ENCODE peak calls at places on chromosomes 1 and 21, in six cellular contexts. B, Z, D, J, A and G are unnamed samples.

GRCh38 chr1:211713231-211713630 is 37.8 kb upstream of the NEK2 start:
- DNase-seq in A (no peak), Z (no peak), B (no peak), D (no peak), J (no peak), G (no peak)

GRCh38 chr1:35808376-35809155 is 750 bp downstream of the AGO4 start:
- DNase-seq in B (no peak), J (no peak), Z (peak), D (no peak), A (peak), G (no peak)

GRCh38 chr1:229027622-229028182 is 243.2 kb upstream of the RAB4A start:
- DNase-seq in Z (no peak), J (no peak), B (peak), D (no peak), A (no peak), G (no peak)

GRCh38 chr1:115975569-115976061 is 698 bp upstream of the SLC22A15 start:
- DNase-seq in J (no peak), D (no peak), B (no peak), Z (no peak), A (no peak), G (no peak)

GRCh38 chr1:185674201-185674600 is 60.0 kb upstream of the HMCN1 start:
- DNase-seq in D (no peak), J (no peak), B (no peak), A (no peak), Z (no peak), G (no peak)

GRCh38 chr1:152501704-152502103 is 8.9 kb upstream of the LCE5A start:
- DNase-seq in A (no peak), J (no peak), B (no peak), D (no peak), Z (no peak), G (no peak)

GRCh38 chr1:201506573-201507567 is at the start of gene CSRP1:
- DNase-seq in B (peak), J (no peak), Z (peak), D (no peak), A (peak), G (no peak)

GRCh38 chr1:43932786-43933385 is 715 bp upstream of the ARTN start:
- DNase-seq in Z (no peak), D (no peak), J (peak), A (no peak), B (peak), G (no peak)

GRCh38 chr1:192521734-192522133 is 53.8 kb upstream of the RGS1 start:
- DNase-seq in A (no peak), D (no peak), J (no peak), B (no peak), Z (no peak), G (no peak)

GRCh38 chr1:57860931-57861600 is 437.2 kb upstream of the DAB1 start:
- DNase-seq in A (no peak), Z (no peak), B (no peak), J (no peak), D (no peak), G (no peak)

GRCh38 chr1:84796201-84796600 is 96.8 kb downstream of the LPAR3 start:
- DNase-seq in D (no peak), B (no peak), J (no peak), Z (no peak), A (no peak), G (no peak)

GRCh38 chr21:42515708-42516502 is 2.3 kb downstream of the SLC37A1 start:
- DNase-seq in Z (no peak), D (no peak), J (peak), A (no peak), B (no peak), G (no peak)

GRCh38 chr1:171715813-171716251 is 26.0 kb downstream of the VAMP4 start:
- DNase-seq in B (peak), D (peak), Z (no peak), A (no peak), J (peak), G (no peak)

GRCh38 chr1:231694081-231694443 is 67.5 kb downstream of the DISC1 start:
- DNase-seq in J (no peak), B (no peak), A (peak), D (no peak), Z (peak), G (no peak)

GRCh38 chr1:55474168-55474786 is 259.1 kb upstream of the USP24 start:
- DNase-seq in D (no peak), J (no peak), B (peak), Z (no peak), A (no peak), G (no peak)

GRCh38 chr1:58739851-58740466 is 40.1 kb upstream of the MYSM1 start:
- DNase-seq in D (no peak), J (peak), Z (no peak), B (peak), A (no peak), G (no peak)

GRCh38 chr1:164188507-164188906 is 370.5 kb upstream of the PBX1 start:
- DNase-seq in A (no peak), D (no peak), B (no peak), J (peak), Z (no peak), G (no peak)

GRCh38 chr1:198754670-198755069 is 115.8 kb downstream of the PTPRC start:
- DNase-seq in B (no peak), Z (no peak), J (no peak), D (no peak), A (no peak), G (no peak)

GRCh38 chr1:58290685-58291372 is 255.7 kb downstream of the OMA1 start:
- DNase-seq in J (peak), B (peak), Z (no peak), D (no peak), A (no peak), G (no peak)

GRCh38 chr1:193083365-193084088 is 21.7 kb downstream of the GLRX2 start:
- DNase-seq in Z (no peak), D (no peak), B (no peak), A (no peak), J (no peak), G (no peak)

GRCh38 chr1:3746784-3747521 is 5.3 kb upstream of the CCDC27 start:
- DNase-seq in B (peak), Z (peak), A (peak), J (peak), D (peak), G (peak)

GRCh38 chr1:99652881-99653281 is 7.0 kb downstream of the PALMD start:
- DNase-seq in D (no peak), B (peak), Z (no peak), A (no peak), J (no peak), G (no peak)

GRCh38 chr1:163197022-163197421 is 5.7 kb downstream of the RGS5 start:
- DNase-seq in Z (no peak), D (no peak), J (no peak), A (no peak), B (no peak), G (no peak)

GRCh38 chr1:191350938-191351337 is 807.3 kb upstream of the RGS18 start:
- DNase-seq in D (no peak), B (no peak), J (no peak), Z (no peak), A (no peak), G (no peak)

GRCh38 chr1:26336477-26337205 is 17.3 kb downstream of the CRYBG2 start:
- DNase-seq in Z (peak), A (peak), J (peak), D (no peak), B (no peak), G (no peak)

GRCh38 chr1:19208710-19209438 is 1.2 kb downstream of the UBR4 start:
- DNase-seq in D (no peak), A (no peak), B (peak), Z (no peak), J (no peak), G (peak)

GRCh38 chr1:203340112-203340804 is 10.7 kb downstream of the FMOD start:
- DNase-seq in D (no peak), A (peak), Z (peak), B (peak), J (peak), G (peak)

GRCh38 chr1:151006331-151007052 is at the start of gene MINDY1:
- DNase-seq in J (peak), D (peak), B (peak), Z (peak), A (peak), G (peak)

GRCh38 chr1:3217096-3217724 is 148.2 kb downstream of the PRDM16 start:
- DNase-seq in A (no peak), J (no peak), D (no peak), B (no peak), Z (no peak), G (no peak)

GRCh38 chr1:39575191-39576015 is 1.2 kb downstream of the PABPC4 start:
- DNase-seq in A (peak), Z (peak), D (no peak), J (peak), B (peak), G (no peak)

GRCh38 chr1:242523282-242523967 is 1.1 kb downstream of the PLD5 start:
- DNase-seq in A (no peak), D (no peak), Z (no peak), J (no peak), B (no peak), G (no peak)

GRCh38 chr1:57058652-57059501 is 93.1 kb upstream of the C8B start:
- DNase-seq in Z (no peak), J (no peak), B (no peak), A (no peak), D (no peak), G (no peak)

GRCh38 chr1:201566933-201567801 is 28.2 kb downstream of the NAV1 start:
- DNase-seq in J (no peak), Z (peak), D (no peak), A (no peak), B (no peak), G (no peak)

GRCh38 chr1:242467556-242468145 is 56.8 kb downstream of the PLD5 start:
- DNase-seq in B (peak), Z (peak), A (no peak), D (no peak), J (peak), G (no peak)

GRCh38 chr1:41672641-41673313 is 188.3 kb upstream of the EDN2 start:
- DNase-seq in Z (no peak), B (no peak), D (no peak), J (no peak), A (no peak), G (no peak)

GRCh38 chr1:229148041-229148671 is 122.8 kb upstream of the RAB4A start:
- DNase-seq in A (no peak), B (peak), J (peak), Z (peak), D (no peak), G (no peak)

GRCh38 chr1:117644696-117645311 is 39.0 kb downstream of the TENT5C start:
- DNase-seq in Z (no peak), B (no peak), D (no peak), J (no peak), A (no peak), G (no peak)

GRCh38 chr1:114118351-114118990 is 35.2 kb downstream of the SYT6 start:
- DNase-seq in B (no peak), D (no peak), J (peak), Z (no peak), A (no peak), G (no peak)

DNA sequence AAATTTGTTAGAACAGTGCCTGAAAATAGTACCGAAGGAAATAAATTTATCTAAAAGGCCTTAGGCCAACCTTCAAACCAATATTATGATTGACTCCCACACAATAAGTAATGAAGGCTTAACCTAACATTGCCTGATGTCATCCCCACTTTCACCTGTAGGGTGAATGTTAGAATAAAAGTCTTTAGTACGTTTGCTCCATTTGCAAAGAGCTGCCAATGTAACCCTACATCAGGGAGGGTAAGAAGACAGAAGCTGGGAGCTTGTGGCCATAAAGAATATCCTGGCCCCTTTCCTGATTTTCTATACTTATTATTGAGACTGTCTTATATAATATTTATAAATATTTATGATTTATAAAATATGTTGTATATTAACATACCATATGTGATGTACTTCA is 661.8 kb upstream of the CXADR start:
- DNase-seq in B (no peak), D (no peak), J (no peak), Z (no peak), A (no peak), G (no peak)
- TF ChIP-seq CTCF in B (no peak), D (no peak), J (peak), Z (no peak), A (no peak), G (no peak)

GRCh38 chr1:154324669-154325582 is at the start of gene ATP8B2:
- DNase-seq in A (peak), J (peak), Z (peak), B (peak), D (no peak), G (no peak)

GRCh38 chr1:154327466-154328317 is 2.4 kb downstream of the ATP8B2 start:
- DNase-seq in J (no peak), D (no peak), A (no peak), Z (no peak), B (no peak), G (no peak)

GRCh38 chr1:154328318-154329151 is 3.2 kb downstream of the ATP8B2 start:
- DNase-seq in D (no peak), J (peak), B (peak), A (peak), Z (peak), G (no peak)

GRCh38 chr1:154325583-154326545 is 539 bp downstream of the ATP8B2 start:
- DNase-seq in Z (peak), B (peak), A (peak), J (peak), D (peak), G (peak)

GRCh38 chr1:154326546-154327465 is 1.5 kb downstream of the ATP8B2 start:
- DNase-seq in A (peak), Z (peak), J (no peak), D (peak), B (peak), G (peak)
- TF ChIP-seq CTCF in A (no peak), Z (peak), J (peak), D (no peak), B (no peak), G (no peak)

GRCh38 chr1:154199563-154199879 is 6.6 kb downstream of the CFAP141 start:
- DNase-seq in D (no peak), Z (no peak), A (no peak), J (no peak), B (no peak), G (no peak)
- TF ChIP-seq CTCF in D (peak), Z (no peak), A (no peak), J (no peak), B (peak), G (peak)

GRCh38 chr1:159854693-159855192 is 7.7 kb downstream of the VSIG8 start:
- DNase-seq in Z (peak), D (peak), J (peak), B (peak), A (peak), G (peak)
- TF ChIP-seq CTCF in Z (peak), D (no peak), J (no peak), B (no peak), A (peak), G (no peak)

DNA sequence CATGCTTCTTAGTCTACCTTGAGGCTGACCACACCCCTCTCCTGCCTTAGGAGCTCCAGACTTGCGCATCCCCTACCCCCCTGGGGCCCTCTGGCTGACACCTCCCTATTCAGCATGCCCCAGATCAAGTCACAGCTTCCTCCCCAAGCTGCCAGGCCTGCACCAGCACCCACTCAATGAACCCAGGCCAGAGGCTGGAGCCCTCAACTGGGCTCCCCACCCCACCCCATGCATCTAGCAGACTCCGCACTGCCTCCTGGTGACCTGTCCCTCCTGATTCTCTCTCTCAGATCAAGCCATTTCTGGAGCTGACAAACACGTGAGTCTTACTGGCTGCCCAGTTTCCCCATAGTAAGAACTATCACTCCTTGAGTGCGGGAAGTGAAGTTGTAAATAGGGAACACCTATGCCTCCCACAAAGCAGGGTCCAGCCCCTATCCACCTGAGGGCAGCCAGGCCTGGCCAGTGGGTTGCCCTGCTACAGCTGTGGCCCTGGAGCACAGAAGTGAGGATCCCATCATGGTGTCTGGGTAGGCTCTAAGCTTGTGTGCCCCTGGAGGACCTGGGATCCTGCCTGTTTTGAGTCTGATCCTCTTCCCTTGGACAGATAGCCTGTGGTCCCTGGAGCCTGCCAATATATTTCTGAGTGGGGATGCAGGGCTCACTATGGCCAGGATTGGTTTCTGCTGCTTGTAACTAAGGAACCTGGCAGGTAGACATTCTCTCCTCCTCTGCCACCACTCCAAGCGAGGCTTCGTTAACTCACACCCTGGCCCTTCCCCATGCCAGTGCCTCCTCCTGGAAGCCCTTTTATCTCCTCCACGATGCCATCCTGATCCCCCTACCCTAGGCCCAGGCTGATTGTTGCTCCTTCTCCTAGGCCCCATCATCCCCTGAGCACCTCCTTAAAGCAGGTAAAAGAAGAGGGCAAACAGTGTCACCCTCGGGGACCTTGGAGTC is 118.2 kb downstream of the DMRTB1 start:
- DNase-seq in D (no peak), J (no peak), Z (no peak), B (no peak), A (peak), G (no peak)
- TF ChIP-seq CTCF in D (no peak), J (no peak), Z (no peak), B (no peak), A (no peak), G (no peak)

GRCh38 chr1:63064135-63064534 is 258.2 kb upstream of the FOXD3 start:
- DNase-seq in B (no peak), J (no peak), D (no peak), Z (no peak), A (no peak), G (no peak)

GRCh38 chr1:63069214-63069613 is 253.2 kb upstream of the FOXD3 start:
- DNase-seq in Z (no peak), B (no peak), A (no peak), J (no peak), D (no peak), G (no peak)

GRCh38 chr1:63068626-63069025 is 253.7 kb upstream of the FOXD3 start:
- DNase-seq in J (no peak), Z (no peak), B (no peak), A (no peak), D (no peak), G (no peak)

DNA sequence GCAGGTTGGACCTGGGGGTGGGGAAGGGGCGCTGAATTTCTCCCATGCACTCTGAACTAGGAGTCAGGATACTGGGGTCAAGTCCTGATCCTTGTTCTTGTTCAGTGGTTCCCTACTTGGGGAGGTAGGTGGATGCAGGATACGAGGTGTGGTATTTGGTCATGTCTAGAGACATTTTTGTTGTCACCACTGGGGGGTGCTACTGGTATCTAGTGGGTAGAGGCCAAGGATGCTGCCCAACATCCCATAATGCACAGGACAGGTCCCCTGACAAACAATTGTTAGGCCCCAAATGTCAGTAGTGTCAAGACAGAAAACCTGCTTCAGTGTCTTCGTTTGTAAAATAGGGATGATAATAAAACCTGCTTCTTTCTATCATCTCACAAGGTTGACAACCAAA is 259.0 kb upstream of the FOXD3 start:
- DNase-seq in D (no peak), J (no peak), A (no peak), B (no peak), Z (no peak), G (no peak)
- TF ChIP-seq CTCF in D (no peak), J (no peak), A (no peak), B (no peak), Z (no peak), G (no peak)

GRCh38 chr1:10650591-10651216 is 145.7 kb downstream of the CASZ1 start:
- DNase-seq in B (no peak), D (no peak), A (no peak), Z (no peak), J (no peak), G (no peak)
- TF ChIP-seq CTCF in B (no peak), D (no peak), A (no peak), Z (no peak), J (no peak), G (no peak)

GRCh38 chr1:23799255-23799569 is 1.3 kb downstream of the GALE start:
- DNase-seq in D (no peak), B (no peak), A (no peak), J (no peak), Z (no peak), G (no peak)

GRCh38 chr1:23795676-23796465 is 4.7 kb downstream of the GALE start:
- DNase-seq in A (no peak), B (no peak), Z (no peak), J (no peak), D (no peak), G (no peak)

GRCh38 chr1:23798662-23799142 is 1.9 kb downstream of the GALE start:
- DNase-seq in A (peak), J (no peak), Z (no peak), D (no peak), B (no peak), G (no peak)

GRCh38 chr1:23797478-23798448 is 2.8 kb downstream of the GALE start:
- DNase-seq in Z (no peak), B (no peak), D (no peak), J (no peak), A (no peak), G (no peak)

GRCh38 chr1:23796466-23797271 is 3.9 kb downstream of the GALE start:
- DNase-seq in J (no peak), B (no peak), A (no peak), D (no peak), Z (no peak), G (no peak)
- TF ChIP-seq CTCF in J (no peak), B (no peak), A (no peak), D (no peak), Z (no peak), G (no peak)